ENCODE peak calls at places on chromosome 17, in four cellular contexts. I is BJ, V is DMS153, T is hepatocyte. M is an unnamed sample.
A peak's percentile ranks its signal among the peaks of the same experiment; 100 is the strongest.

GRCh38 chr17:50260501-50260911 is 13.8 kb upstream of the TMEM92 start:
- DNase-seq in V (no peak), T (peak; percentile 5), I (no peak), M (no peak)

GRCh38 chr17:17849147-17849820 is 12.5 kb upstream of the SREBF1 start:
- DNase-seq in V (peak; percentile 10), I (no peak), T (no peak), M (no peak)

GRCh38 chr17:42944211-42944610 is 20.0 kb downstream of the AARSD1 start:
- DNase-seq in T (no peak), V (no peak), I (no peak), M (no peak)

GRCh38 chr17:66650490-66650877 is 184.4 kb upstream of the CACNG5 start:
- DNase-seq in V (no peak), T (no peak), I (no peak), M (no peak)

GRCh38 chr17:8345951-8346665 is 6.5 kb downstream of the ODF4 start:
- DNase-seq in V (no peak), I (no peak), T (no peak), M (no peak)

GRCh38 chr17:66431080-66431795 is 128.8 kb downstream of the PRKCA start:
- DNase-seq in I (no peak), T (no peak), V (no peak), M (no peak)

GRCh38 chr17:45961206-45961605 is 37.8 kb upstream of the STH start:
- DNase-seq in V (no peak), I (no peak), T (no peak), M (no peak)

GRCh38 chr17:70278846-70279465 is 109.6 kb downstream of the KCNJ2 start:
- DNase-seq in I (no peak), T (no peak), V (peak; percentile 22), M (no peak)

GRCh38 chr17:33234930-33235685 is 58.0 kb downstream of the ASIC2 start:
- DNase-seq in V (peak; percentile 30), I (peak; percentile 68), T (peak; percentile 65), M (peak; percentile 88)

GRCh38 chr17:70181866-70182265 is 12.5 kb downstream of the KCNJ2 start:
- DNase-seq in I (no peak), V (no peak), T (no peak), M (peak; percentile 66)

GRCh38 chr17:62627904-62628603 is 584 bp downstream of the MRC2 start:
- DNase-seq in I (no peak), T (peak; percentile 70), V (no peak), M (peak; percentile 30)

GRCh38 chr17:20266806-20267458 is 200.4 kb downstream of the LGALS9B start:
- DNase-seq in I (peak; percentile 5), V (no peak), T (peak; percentile 40), M (no peak)

GRCh38 chr17:31004160-31004559 is 33.3 kb downstream of the RNF135 start:
- DNase-seq in V (no peak), T (no peak), I (no peak), M (no peak)

GRCh38 chr17:2438823-2439222 is 38.0 kb upstream of the MNT start:
- DNase-seq in V (no peak), I (no peak), T (no peak), M (no peak)

GRCh38 chr17:36889955-36890354 is 47.3 kb upstream of the LHX1 start:
- DNase-seq in I (no peak), V (no peak), T (no peak), M (no peak)

GRCh38 chr17:7656958-7657715 is 6.4 kb downstream of the ATP1B2 start:
- DNase-seq in T (no peak), V (no peak), I (no peak), M (no peak)

GRCh38 chr17:35242158-35242804 is 591 bp upstream of the SLFN5 start:
- DNase-seq in I (no peak), V (peak; percentile 72), T (peak; percentile 88), M (peak; percentile 86)

GRCh38 chr17:21042434-21043295 is at the start of gene USP22:
- DNase-seq in T (no peak), V (peak; percentile 71), I (no peak), M (no peak)

GRCh38 chr17:57086069-57086930 is 1.3 kb downstream of the AKAP1 start:
- DNase-seq in V (peak; percentile 40), I (no peak), T (peak; percentile 79), M (peak; percentile 59)

GRCh38 chr17:14448816-14449215 is 147.9 kb downstream of the HS3ST3B1 start:
- DNase-seq in V (no peak), T (no peak), I (no peak), M (no peak)

M was measured in PC-3.